ENCODE peak calls at places on chromosomes 12 and 14, in seven cellular contexts. I, D, N, L, S, O and T are unnamed samples.

GRCh38 chr14:102144914-102145313 is 5.2 kb downstream of the WDR20 start:
- DNase-seq in I (no peak), D (no peak), N (no peak), L (no peak), S (no peak), O (no peak), T (no peak)

GRCh38 chr12:95637471-95638155 is 86.3 kb upstream of the USP44 start:
- DNase-seq in I (no peak), D (no peak), N (peak), L (peak), S (peak), O (peak), T (peak)

GRCh38 chr12:8560986-8561385 is 20.3 kb upstream of the CLEC4E start:
- DNase-seq in I (no peak), D (no peak), N (no peak), L (no peak), S (no peak), O (no peak), T (no peak)

GRCh38 chr12:27530157-27530922 is 6.3 kb downstream of the PPFIBP1 start:
- DNase-seq in I (no peak), D (no peak), N (no peak), L (no peak), S (no peak), O (peak), T (no peak)

GRCh38 chr12:115423546-115423987 is 739.6 kb upstream of the TBX3 start:
- DNase-seq in I (no peak), D (no peak), N (no peak), L (no peak), S (no peak), O (no peak), T (no peak)

GRCh38 chr12:124819080-124819479 is 44.6 kb downstream of the SCARB1 start:
- DNase-seq in I (no peak), D (no peak), N (no peak), L (no peak), S (no peak), O (no peak), T (no peak)

GRCh38 chr12:101935769-101936741 is 58.7 kb downstream of the DRAM1 start:
- DNase-seq in I (peak), D (no peak), N (peak), L (peak), S (peak), O (peak), T (peak)

GRCh38 chr14:22981090-22982012 is 1.0 kb downstream of the AJUBA start:
- DNase-seq in I (peak), D (no peak), N (peak), L (no peak), S (peak), O (peak), T (peak)

GRCh38 chr12:67388331-67389163 is 119.4 kb downstream of the CAND1 start:
- DNase-seq in I (no peak), D (no peak), N (peak), L (no peak), S (no peak), O (no peak), T (no peak)

GRCh38 chr14:49551569-49551968 is 34.6 kb downstream of the RPS29 start:
- DNase-seq in I (no peak), D (no peak), N (no peak), L (no peak), S (no peak), O (no peak), T (no peak)

GRCh38 chr12:132218915-132219314 is 74.7 kb downstream of the NOC4L start:
- DNase-seq in I (peak), D (no peak), N (no peak), L (no peak), S (peak), O (no peak), T (no peak)

GRCh38 chr12:94262228-94263010 is 114.0 kb downstream of the PLXNC1 start:
- DNase-seq in I (peak), D (peak), N (peak), L (peak), S (peak), O (peak), T (peak)

GRCh38 chr12:106415134-106415533 is 57.6 kb downstream of the POLR3B start:
- DNase-seq in I (no peak), D (no peak), N (peak), L (peak), S (no peak), O (peak), T (peak)

GRCh38 chr14:105894978-105895881 is 368.8 kb downstream of the TMEM121 start:
- DNase-seq in I (no peak), D (no peak), N (no peak), L (no peak), S (no peak), O (no peak), T (no peak)

GRCh38 chr12:110002691-110003515 is 3.7 kb downstream of the ANKRD13A start:
- DNase-seq in I (no peak), D (peak), N (no peak), L (no peak), S (no peak), O (peak), T (peak)

GRCh38 chr12:79830425-79830824 is 104.5 kb downstream of the PPP1R12A start:
- DNase-seq in I (no peak), D (no peak), N (no peak), L (no peak), S (no peak), O (no peak), T (no peak)

GRCh38 chr12:53179694-53180269 is 740 bp upstream of the ZNF740 start:
- DNase-seq in I (no peak), D (no peak), N (no peak), L (no peak), S (peak), O (no peak), T (no peak)

GRCh38 chr12:30925607-30926242 is 823 bp upstream of the TSPAN11 start:
- DNase-seq in I (no peak), D (no peak), N (no peak), L (no peak), S (no peak), O (no peak), T (no peak)

GRCh38 chr12:120457133-120457532 is 10.9 kb downstream of the GATC start:
- DNase-seq in I (peak), D (no peak), N (peak), L (no peak), S (no peak), O (no peak), T (no peak)

GRCh38 chr12:103333676-103334075 is 162.1 kb downstream of the C12orf42 start:
- DNase-seq in I (no peak), D (no peak), N (no peak), L (no peak), S (no peak), O (no peak), T (no peak)

GRCh38 chr12:80677994-80678393 is 29.4 kb upstream of the MYF6 start:
- DNase-seq in I (no peak), D (no peak), N (no peak), L (no peak), S (no peak), O (no peak), T (no peak)

GRCh38 chr12:113048716-113049127 is 7.8 kb upstream of the DTX1 start:
- DNase-seq in I (peak), D (peak), N (peak), L (peak), S (peak), O (peak), T (peak)

GRCh38 chr12:33759279-33759678 is 263.0 kb upstream of the ALG10 start:
- DNase-seq in I (no peak), D (no peak), N (no peak), L (no peak), S (no peak), O (no peak), T (no peak)

GRCh38 chr12:124621296-124621660 is 53.9 kb upstream of the NCOR2 start:
- DNase-seq in I (no peak), D (no peak), N (no peak), L (peak), S (peak), O (peak), T (peak)

GRCh38 chr14:45085004-45085403 is 1.1 kb downstream of the PRPF39 start:
- DNase-seq in I (no peak), D (no peak), N (peak), L (peak), S (no peak), O (peak), T (peak)

GRCh38 chr14:67018720-67019119 is 170.5 kb upstream of the GARIN2 start:
- DNase-seq in I (no peak), D (no peak), N (no peak), L (no peak), S (no peak), O (no peak), T (no peak)

GRCh38 chr12:57694459-57695019 is 607 bp downstream of the OS9 start:
- DNase-seq in I (no peak), D (peak), N (peak), L (peak), S (no peak), O (peak), T (no peak)

GRCh38 chr14:104749111-104749649 is 3.8 kb upstream of the SIVA1 start:
- DNase-seq in I (no peak), D (peak), N (peak), L (peak), S (peak), O (peak), T (peak)

GRCh38 chr12:15005064-15005463 is 32.2 kb downstream of the PDE6H start:
- DNase-seq in I (no peak), D (no peak), N (no peak), L (no peak), S (no peak), O (no peak), T (no peak)

GRCh38 chr12:3152013-3152412 is 74.8 kb downstream of the TSPAN9 start:
- DNase-seq in I (no peak), D (no peak), N (no peak), L (no peak), S (no peak), O (no peak), T (no peak)

GRCh38 chr12:77686760-77687159 is 143.9 kb upstream of the NAV3 start:
- DNase-seq in I (no peak), D (no peak), N (peak), L (peak), S (no peak), O (peak), T (peak)

GRCh38 chr14:100076133-100076532 is 10.9 kb downstream of the EVL start:
- DNase-seq in I (peak), D (no peak), N (peak), L (peak), S (peak), O (no peak), T (peak)

GRCh38 chr12:93025145-93026103 is 96.3 kb upstream of the EEA1 start:
- DNase-seq in I (peak), D (no peak), N (peak), L (peak), S (peak), O (peak), T (peak)

GRCh38 chr12:97752129-97752528 is 289.5 kb downstream of the RMST start:
- DNase-seq in I (no peak), D (no peak), N (no peak), L (no peak), S (no peak), O (no peak), T (no peak)

GRCh38 chr14:38127784-38128183 is 79.9 kb upstream of the SSTR1 start:
- DNase-seq in I (no peak), D (no peak), N (no peak), L (peak), S (peak), O (no peak), T (no peak)

GRCh38 chr12:6903712-6904111 is 910 bp upstream of the LRRC23 start:
- DNase-seq in I (no peak), D (no peak), N (no peak), L (no peak), S (no peak), O (no peak), T (no peak)

GRCh38 chr12:29519585-29520182 is 22.2 kb upstream of the OVCH1 start:
- DNase-seq in I (peak), D (no peak), N (peak), L (peak), S (peak), O (peak), T (peak)

GRCh38 chr14:35201066-35201465 is 78.7 kb downstream of the PRORP start:
- DNase-seq in I (no peak), D (no peak), N (no peak), L (no peak), S (no peak), O (no peak), T (no peak)